ENCODE peak calls at places on chromosome 1, in eight cellular contexts. R, Y, E, I, O, Z, V and F are unnamed samples.

GRCh38 chr1:67058761-67059160 is 4.8 kb upstream of the SLC35D1 start:
- DNase-seq in Y (no peak), R (peak; percentile 27), V (no peak), I (peak; percentile 9), O (no peak), E (no peak), Z (no peak), F (no peak)

GRCh38 chr1:205344010-205344808 is 12.5 kb downstream of the KLHDC8A start:
- DNase-seq in V (no peak), Z (no peak), R (no peak), Y (no peak), E (no peak), O (no peak), I (no peak), F (no peak)

GRCh38 chr1:20322081-20322824 is 31.6 kb downstream of the VWA5B1 start:
- DNase-seq in E (peak; percentile 8), Y (no peak), O (no peak), Z (peak; percentile 37), R (peak; percentile 16), V (no peak), I (no peak), F (no peak)

GRCh38 chr1:115838426-115838804 is 2.5 kb downstream of the NHLH2 start:
- DNase-seq in R (no peak), Z (no peak), V (no peak), Y (no peak), I (no peak), E (no peak), O (no peak), F (no peak)

GRCh38 chr1:31750858-31751638 is 13.1 kb downstream of the ADGRB2 start:
- DNase-seq in O (no peak), Z (no peak), V (no peak), E (peak; percentile 62), R (peak; percentile 63), I (peak; percentile 73), Y (no peak), F (no peak)

GRCh38 chr1:18527921-18528320 is 47.2 kb downstream of the KLHDC7A start:
- DNase-seq in Z (no peak), I (no peak), V (no peak), R (no peak), E (no peak), O (no peak), Y (no peak), F (no peak)

GRCh38 chr1:160879056-160879455 is 5.9 kb downstream of the ITLN1 start:
- DNase-seq in R (no peak), O (no peak), E (no peak), V (no peak), Z (no peak), Y (no peak), I (no peak), F (no peak)

GRCh38 chr1:205199090-205199930 is 12.2 kb downstream of the DSTYK start:
- DNase-seq in O (no peak), V (no peak), Y (peak; percentile 73), E (no peak), R (peak; percentile 37), I (peak; percentile 25), Z (no peak), F (no peak)

GRCh38 chr1:172662464-172663109 is 3.7 kb downstream of the FASLG start:
- DNase-seq in Z (peak; percentile 44), O (peak; percentile 41), I (peak; percentile 80), E (no peak), Y (peak; percentile 80), V (no peak), R (peak; percentile 97), F (no peak)

GRCh38 chr1:165858928-165859845 is 31.8 kb downstream of the UCK2 start:
- DNase-seq in Y (no peak), E (no peak), R (no peak), Z (no peak), I (peak; percentile 62), O (no peak), V (no peak), F (no peak)

GRCh38 chr1:165855010-165855838 is 27.8 kb downstream of the UCK2 start:
- DNase-seq in O (no peak), Z (no peak), I (no peak), V (no peak), Y (no peak), E (no peak), R (no peak), F (no peak)

GRCh38 chr1:165856606-165857005 is 29.2 kb downstream of the UCK2 start:
- DNase-seq in O (no peak), R (no peak), Y (no peak), Z (no peak), V (no peak), I (no peak), E (no peak), F (peak; percentile 91)

GRCh38 chr1:165858364-165858823 is 31.0 kb downstream of the UCK2 start:
- DNase-seq in Y (no peak), E (no peak), Z (no peak), R (no peak), I (no peak), V (no peak), O (no peak), F (peak; percentile 92)

GRCh38 chr1:165857046-165857801 is 29.8 kb downstream of the UCK2 start:
- DNase-seq in Y (peak; percentile 22), O (no peak), V (no peak), E (no peak), I (peak; percentile 58), R (peak; percentile 21), Z (no peak), F (no peak)
- H3K4me3 ChIP-seq in Y (no peak overlapping the region), O (no peak overlapping the region), V (no peak overlapping the region), E (no peak overlapping the region), I (no peak overlapping the region), R (no peak overlapping the region), Z (no peak overlapping the region), F (no peak overlapping the region)

GRCh38 chr1:110610084-110610483 is 3.9 kb upstream of the KCNA2 start:
- DNase-seq in R (no peak), Y (no peak), V (no peak), O (no peak), I (no peak), Z (no peak), E (no peak), F (no peak)

GRCh38 chr1:110608247-110608646 is 2.1 kb upstream of the KCNA2 start:
- DNase-seq in O (no peak), Y (no peak), R (no peak), I (no peak), E (no peak), V (no peak), Z (no peak), F (no peak)

GRCh38 chr1:110612060-110612745 is 6.0 kb upstream of the KCNA2 start:
- DNase-seq in I (no peak), V (no peak), O (no peak), Y (no peak), E (no peak), R (no peak), Z (no peak), F (peak; percentile 85)

GRCh38 chr1:110607663-110608230 is 1.6 kb upstream of the KCNA2 start:
- DNase-seq in R (no peak), V (no peak), Z (no peak), E (no peak), I (no peak), O (no peak), Y (no peak), F (no peak)

GRCh38 chr1:110610741-110611286 is 4.7 kb upstream of the KCNA2 start:
- DNase-seq in Y (no peak), I (no peak), E (no peak), O (no peak), R (no peak), V (no peak), Z (no peak), F (no peak)
- H3K4me3 ChIP-seq in Y (no peak overlapping the region), I (no peak overlapping the region), E (no peak overlapping the region), O (no peak overlapping the region), R (no peak overlapping the region), V (no peak overlapping the region), Z (no peak overlapping the region), F (no peak overlapping the region)

GRCh38 chr1:228212966-228213844 is 5.4 kb downstream of the OBSCN start:
- DNase-seq in R (peak; percentile 65), I (peak; percentile 71), O (peak; percentile 90), E (peak; percentile 52), V (peak; percentile 92), Z (peak; percentile 35), Y (peak; percentile 83), F (peak; percentile 62)
- H3K4me3 ChIP-seq in R (peak overlapping the region; percentile 53), I (peak overlapping the region; percentile 60), O (peak overlapping the region; percentile 58), E (peak overlapping the region; percentile 57), V (peak overlapping the region; percentile 81), Z (peak overlapping the region; percentile 23), Y (peak overlapping the region; percentile 80), F (peak overlapping the region; percentile 57)

GRCh38 chr1:203676455-203676854 is 49.8 kb downstream of the ATP2B4 start:
- DNase-seq in R (no peak), O (no peak), I (no peak), Y (no peak), E (no peak), Z (no peak), V (no peak), F (no peak)
- H3K4me3 ChIP-seq in R (no peak overlapping the region), O (no peak overlapping the region), I (no peak overlapping the region), Y (no peak overlapping the region), E (no peak overlapping the region), Z (no peak overlapping the region), V (no peak overlapping the region), F (no peak overlapping the region)

GRCh38 chr1:169750041-169750440 is 16.2 kb upstream of the SELE start:
- DNase-seq in E (no peak), V (no peak), R (no peak), Y (no peak), Z (no peak), O (no peak), I (no peak), F (no peak)

GRCh38 chr1:169759038-169759437 is 25.2 kb upstream of the SELE start:
- DNase-seq in O (no peak), E (no peak), I (no peak), Z (no peak), V (no peak), R (no peak), Y (no peak), F (no peak)

DNA sequence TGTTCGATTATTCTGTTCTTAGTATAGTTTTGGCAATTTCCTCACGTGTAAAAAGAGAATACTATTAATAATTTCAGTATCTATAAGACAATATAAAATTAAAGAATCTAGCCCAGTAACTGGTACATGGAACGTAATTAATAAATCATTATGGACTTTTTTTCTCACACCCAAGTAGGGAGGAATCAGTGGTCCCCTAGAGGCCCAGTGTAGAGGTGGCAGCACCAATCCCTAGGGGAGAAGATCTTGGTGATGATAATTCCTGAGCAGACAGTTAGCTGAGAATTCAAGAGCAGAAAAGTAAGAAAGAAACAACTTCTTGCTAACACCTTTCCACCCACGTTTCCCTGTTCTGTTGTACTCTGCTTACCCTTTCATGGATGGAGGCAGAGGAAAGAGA is 19.7 kb upstream of the SELE start:
- DNase-seq in I (no peak), R (no peak), E (no peak), Z (no peak), O (no peak), V (no peak), Y (no peak), F (no peak)
- H3K4me3 ChIP-seq in I (no peak overlapping the region), R (no peak overlapping the region), E (no peak overlapping the region), Z (no peak overlapping the region), O (no peak overlapping the region), V (no peak overlapping the region), Y (no peak overlapping the region), F (no peak overlapping the region)